ENCODE peak calls at places on chromosomes 7 and 10, in five cellular contexts. G is OCI-LY7; R is heart left ventricle; W is CD4-positive, CD25-positive, alpha-beta regulatory T cell; M is psoas muscle. K is an unnamed sample.

GRCh38 chr10:10596256-10596655 is 421.4 kb upstream of the CELF2 start:
- DNase-seq in G (no peak), R (no peak), W (no peak), M (no peak), K (no peak)

GRCh38 chr10:72038458-72039001 is 49.8 kb downstream of the SPOCK2 start:
- DNase-seq in G (no peak), R (no peak), W (no peak), M (no peak), K (no peak)

GRCh38 chr10:93149761-93150160 is 76.1 kb downstream of the CYP26A1 start:
- DNase-seq in G (no peak), R (no peak), W (no peak), M (no peak), K (no peak)

GRCh38 chr10:45008524-45009161 is 7.9 kb downstream of the ZNF22 start:
- DNase-seq in G (peak), R (no peak), W (peak), M (no peak), K (no peak)

GRCh38 chr10:101080933-101081546 is 19.3 kb downstream of the KAZALD1 start:
- DNase-seq in G (no peak), R (no peak), W (no peak), M (no peak), K (no peak)

GRCh38 chr7:19575909-19576557 is 132.8 kb downstream of the POLR1F start:
- DNase-seq in G (no peak), R (no peak), W (no peak), M (no peak), K (no peak)

GRCh38 chr7:113710310-113711106 is 208.3 kb downstream of the PPP1R3A start:
- DNase-seq in G (peak), R (no peak), W (peak), M (no peak), K (no peak)

GRCh38 chr7:904847-905246 is 28.5 kb downstream of the GET4 start:
- DNase-seq in G (no peak), R (no peak), W (no peak), M (no peak), K (no peak)

GRCh38 chr10:43228783-43229207 is 38.1 kb downstream of the RASGEF1A start:
- DNase-seq in G (no peak), R (no peak), W (no peak), M (peak), K (no peak)

GRCh38 chr10:70295321-70295720 is 11.5 kb upstream of the NPFFR1 start:
- DNase-seq in G (no peak), R (no peak), W (no peak), M (no peak), K (no peak)

GRCh38 chr7:28768577-28769147 is 189.5 kb downstream of the TRIL start:
- DNase-seq in G (no peak), R (no peak), W (no peak), M (no peak), K (no peak)

GRCh38 chr7:116786791-116787443 is 75.5 kb upstream of the CAPZA2 start:
- DNase-seq in G (peak), R (no peak), W (no peak), M (no peak), K (no peak)

GRCh38 chr10:33862706-33863105 is 528.2 kb upstream of the NRP1 start:
- DNase-seq in G (no peak), R (no peak), W (no peak), M (no peak), K (no peak)

GRCh38 chr10:27513451-27514191 is 9.5 kb downstream of the RAB18 start:
- DNase-seq in G (no peak), R (no peak), W (no peak), M (no peak), K (no peak)

GRCh38 chr7:13198036-13198435 is 510.6 kb downstream of the ARL4A start:
- DNase-seq in G (no peak), R (no peak), W (no peak), M (no peak), K (no peak)

GRCh38 chr10:131267814-131268095 is 43.8 kb downstream of the TCERG1L start:
- DNase-seq in G (no peak), R (peak), W (no peak), M (no peak), K (no peak)

GRCh38 chr7:70856889-70857511 is 274.9 kb upstream of the GALNT17 start:
- DNase-seq in G (peak), R (peak), W (no peak), M (peak), K (peak)

GRCh38 chr10:6236349-6237188 is 33.8 kb downstream of the PFKFB3 start:
- DNase-seq in G (no peak), R (no peak), W (no peak), M (peak), K (no peak)

GRCh38 chr7:1114505-1114904 is 26.6 kb downstream of the GPER1 start:
- DNase-seq in G (no peak), R (no peak), W (no peak), M (peak), K (no peak)

GRCh38 chr10:44689368-44689767 is 221.8 kb upstream of the TMEM72 start:
- DNase-seq in G (no peak), R (no peak), W (no peak), M (no peak), K (no peak)

GRCh38 chr7:157793973-157794763 is 457.4 kb downstream of the DNAJB6 start:
- DNase-seq in G (no peak), R (no peak), W (no peak), M (peak), K (no peak)

GRCh38 chr10:59804220-59804619 is 51.0 kb upstream of the MRLN start:
- DNase-seq in G (no peak), R (no peak), W (no peak), M (no peak), K (no peak)

GRCh38 chr10:44801383-44802327 is 109.5 kb upstream of the TMEM72 start:
- DNase-seq in G (no peak), R (peak), W (no peak), M (peak), K (peak)

GRCh38 chr7:92888-93672 is 99.3 kb upstream of the FAM20C start:
- DNase-seq in G (no peak), R (no peak), W (no peak), M (no peak), K (no peak)

GRCh38 chr10:110067960-110068770 is 60.4 kb downstream of the ADD3 start:
- DNase-seq in G (peak), R (no peak), W (peak), M (no peak), K (no peak)

GRCh38 chr7:84291756-84292155 is 97.2 kb upstream of the SEMA3A start:
- DNase-seq in G (no peak), R (no peak), W (no peak), M (no peak), K (no peak)

GRCh38 chr7:952548-953441 is 1.7 kb downstream of the ADAP1 start:
- DNase-seq in G (no peak), R (no peak), W (no peak), M (peak), K (no peak)

GRCh38 chr10:27844223-27844622 is 98.6 kb upstream of the MKX start:
- DNase-seq in G (no peak), R (no peak), W (no peak), M (no peak), K (no peak)

GRCh38 chr7:158260567-158261361 is 326.9 kb downstream of the PTPRN2 start:
- DNase-seq in G (no peak), R (no peak), W (no peak), M (no peak), K (no peak)

GRCh38 chr10:114315566-114316420 is 76.7 kb downstream of the VWA2 start:
- DNase-seq in G (no peak), R (no peak), W (no peak), M (no peak), K (no peak)

GRCh38 chr7:30476401-30477145 is 2.0 kb downstream of the NOD1 start:
- DNase-seq in G (no peak), R (no peak), W (no peak), M (no peak), K (no peak)

GRCh38 chr10:34141032-34141431 is 674.1 kb downstream of the PARD3 start:
- DNase-seq in G (no peak), R (no peak), W (no peak), M (no peak), K (no peak)

GRCh38 chr7:99451936-99452335 is 13.2 kb downstream of the CPSF4 start:
- DNase-seq in G (no peak), R (peak), W (no peak), M (no peak), K (no peak)

GRCh38 chr7:139777304-139777890 is 401 bp downstream of the HIPK2 start:
- DNase-seq in G (peak), R (peak), W (peak), M (peak), K (no peak)

GRCh38 chr10:62707810-62708209 is 96.7 kb upstream of the ADO start:
- DNase-seq in G (no peak), R (no peak), W (no peak), M (no peak), K (no peak)

GRCh38 chr10:15630353-15630752 is 89.4 kb downstream of the ITGA8 start:
- DNase-seq in G (no peak), R (peak), W (no peak), M (no peak), K (no peak)
- H3K27ac ChIP-seq in G (no peak), R (no peak), W (no peak), M (no peak), K (no peak)

DNA sequence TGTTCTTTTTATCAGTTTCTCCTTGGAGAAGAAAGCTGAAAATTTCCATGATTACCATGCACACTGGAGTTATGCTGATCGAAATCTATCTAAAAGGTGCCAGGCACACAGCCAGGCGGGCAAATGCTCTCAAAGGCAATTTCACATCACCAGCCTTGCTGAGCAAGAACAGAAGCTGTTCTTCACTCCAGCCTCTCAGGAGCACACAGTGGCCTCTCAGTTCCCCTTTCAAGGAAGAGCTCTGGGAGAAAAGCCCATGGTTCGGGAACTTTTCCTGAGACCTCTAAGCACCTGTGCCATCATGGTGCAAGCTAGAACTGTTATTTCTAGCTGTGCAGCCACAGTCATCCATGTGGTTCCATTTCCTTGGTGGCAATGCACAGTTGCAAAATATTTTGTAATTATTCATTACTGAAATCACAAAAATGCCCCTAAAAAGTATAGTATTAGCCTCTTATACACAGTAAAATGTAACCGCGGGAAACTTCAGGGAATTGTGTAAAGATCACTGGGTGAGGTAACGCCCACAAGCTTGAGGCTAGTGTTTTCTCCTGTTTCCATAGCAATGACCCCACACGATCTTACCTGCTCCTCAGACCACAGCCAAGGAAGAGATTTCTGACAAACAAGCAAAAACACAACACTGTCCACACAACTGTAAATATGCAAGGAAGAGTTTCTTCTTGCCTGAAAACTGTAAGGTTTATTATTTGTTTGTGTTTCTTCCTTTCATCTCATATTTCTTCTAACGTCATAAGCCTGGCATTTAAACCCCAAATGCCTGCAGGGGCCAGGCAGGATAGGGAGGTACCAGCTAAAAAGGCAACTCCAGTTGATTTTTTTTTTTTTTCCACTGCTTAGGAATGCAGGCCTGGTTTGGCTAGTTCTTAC is 121.2 kb downstream of the FAM107B start:
- DNase-seq in G (peak), R (no peak), W (no peak), M (no peak), K (peak)
- H3K27ac ChIP-seq in G (peak), R (peak), W (no peak), M (no peak), K (no peak)

GRCh38 chr10:78301481-78301880 is 267.8 kb downstream of the RPS24 start:
- DNase-seq in G (no peak), R (no peak), W (no peak), M (no peak), K (no peak)

GRCh38 chr10:78304091-78305045 is 270.7 kb downstream of the RPS24 start:
- DNase-seq in G (no peak), R (no peak), W (no peak), M (no peak), K (no peak)

GRCh38 chr10:78302739-78302988 is 269.0 kb downstream of the RPS24 start:
- DNase-seq in G (no peak), R (no peak), W (no peak), M (no peak), K (no peak)

GRCh38 chr10:78301891-78302738 is 268.5 kb downstream of the RPS24 start:
- DNase-seq in G (peak), R (no peak), W (no peak), M (no peak), K (no peak)

DNA sequence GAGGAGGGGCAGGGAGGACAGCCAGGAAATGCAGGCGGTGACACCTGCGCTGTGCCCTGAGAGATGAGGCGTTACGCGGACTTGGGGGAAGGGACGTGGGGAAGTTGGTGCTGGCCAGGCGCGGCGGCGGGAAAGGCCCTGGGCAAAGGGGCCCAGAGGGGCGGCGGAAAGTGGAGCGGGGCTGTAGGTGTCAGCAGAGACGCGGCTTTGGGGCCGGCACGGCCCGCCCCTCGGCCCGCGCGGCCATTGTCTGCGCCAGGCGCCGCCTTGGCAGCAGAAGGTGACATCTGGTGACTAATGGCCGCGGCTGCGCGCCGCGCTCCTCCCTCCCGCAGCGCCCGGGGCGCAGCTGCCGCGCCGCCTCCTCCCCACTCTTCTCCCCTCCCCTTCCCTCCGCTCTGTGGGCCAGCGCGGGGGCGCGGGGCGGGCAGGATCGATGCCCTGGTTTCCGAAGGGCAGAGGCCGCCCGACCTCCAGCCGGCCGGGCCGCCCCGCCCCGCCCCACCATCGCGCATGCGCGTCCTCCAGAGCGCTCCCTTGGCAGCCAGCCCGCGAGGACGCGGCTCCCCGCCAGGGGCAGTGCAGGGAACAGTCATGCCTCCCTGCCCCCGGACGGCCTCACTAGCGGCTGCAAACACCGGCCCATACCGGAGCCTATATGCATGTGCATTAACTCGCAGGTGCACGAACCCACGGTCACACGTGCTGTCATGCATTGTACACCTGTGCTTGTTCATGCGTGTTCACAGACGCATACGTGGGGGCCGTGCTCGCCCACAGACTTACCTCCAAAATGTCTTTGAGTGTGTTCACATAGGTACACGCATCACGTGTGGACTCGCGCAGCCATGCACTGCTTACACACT is 269.6 kb downstream of the RPS24 start:
- DNase-seq in G (peak), R (peak), W (peak), M (peak), K (peak)
- H3K27ac ChIP-seq in G (peak), R (peak), W (peak), M (peak), K (peak)

GRCh38 chr10:74683621-74684114 is 142.7 kb upstream of the KAT6B start:
- DNase-seq in G (no peak), R (no peak), W (no peak), M (no peak), K (no peak)
- H3K27ac ChIP-seq in G (no peak), R (no peak), W (no peak), M (no peak), K (no peak)

DNA sequence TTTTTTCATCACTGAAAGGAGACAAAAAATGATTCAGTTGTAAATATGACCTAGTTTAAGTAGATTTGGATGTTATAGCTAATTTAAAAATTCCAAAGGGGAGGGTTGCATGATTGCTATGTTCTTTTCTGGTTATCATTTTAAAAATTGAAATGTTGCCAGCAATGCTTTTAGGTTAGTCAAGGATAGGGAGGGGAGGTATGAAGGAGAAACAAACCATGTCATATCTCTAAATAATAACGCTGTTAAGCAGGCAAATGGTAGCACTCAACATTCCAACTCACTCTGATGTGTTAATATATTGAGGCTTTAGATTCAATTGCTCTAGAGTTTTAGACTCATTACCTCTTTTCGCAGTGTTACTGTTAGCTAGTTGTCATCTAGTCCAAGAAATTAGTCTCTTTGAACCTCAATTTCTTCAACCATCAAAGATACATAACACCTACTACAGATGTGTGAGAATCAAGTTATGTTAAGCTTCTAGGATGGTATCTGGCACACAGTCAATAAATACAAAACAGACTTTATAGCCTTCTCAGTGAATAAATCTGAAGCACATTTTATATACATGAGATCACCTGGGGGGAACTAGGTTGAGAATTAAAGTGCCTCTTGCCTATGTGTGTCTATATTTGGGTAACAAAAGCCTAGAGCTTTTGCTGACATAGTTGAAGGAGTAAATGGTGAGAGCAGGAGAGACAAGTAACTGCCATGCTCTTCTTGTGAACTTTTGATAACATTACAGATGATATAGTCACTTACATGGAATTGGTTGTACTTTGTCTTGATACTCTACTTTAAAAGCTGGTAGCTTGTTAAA is 124.9 kb downstream of the CSTF2T start:
- DNase-seq in G (no peak), R (no peak), W (no peak), M (no peak), K (no peak)
- H3K27ac ChIP-seq in G (no peak), R (no peak), W (no peak), M (no peak), K (no peak)

DNA sequence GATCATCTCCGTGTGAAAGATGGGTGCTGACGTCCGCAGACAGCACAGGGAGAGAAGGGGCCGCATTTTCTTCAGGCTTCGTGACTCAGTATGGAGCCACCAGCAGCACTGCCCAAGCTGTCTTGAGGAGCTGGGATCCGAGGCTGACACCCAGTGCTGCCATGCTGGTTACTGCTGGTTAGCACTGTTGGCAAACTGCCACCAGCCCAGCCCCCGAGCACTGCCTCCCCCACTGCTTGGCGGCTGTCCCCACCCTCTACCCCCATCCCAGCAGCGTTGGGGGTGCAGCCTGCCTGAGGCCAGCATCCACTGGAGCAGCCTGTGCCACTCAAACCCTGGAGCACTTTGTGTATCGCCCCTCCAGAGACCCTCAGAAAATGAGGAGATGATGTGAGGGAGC is 35.8 kb upstream of the EN2 start:
- DNase-seq in G (no peak), R (no peak), W (no peak), M (no peak), K (no peak)
- H3K27ac ChIP-seq in G (no peak), R (no peak), W (no peak), M (no peak), K (no peak)

DNA sequence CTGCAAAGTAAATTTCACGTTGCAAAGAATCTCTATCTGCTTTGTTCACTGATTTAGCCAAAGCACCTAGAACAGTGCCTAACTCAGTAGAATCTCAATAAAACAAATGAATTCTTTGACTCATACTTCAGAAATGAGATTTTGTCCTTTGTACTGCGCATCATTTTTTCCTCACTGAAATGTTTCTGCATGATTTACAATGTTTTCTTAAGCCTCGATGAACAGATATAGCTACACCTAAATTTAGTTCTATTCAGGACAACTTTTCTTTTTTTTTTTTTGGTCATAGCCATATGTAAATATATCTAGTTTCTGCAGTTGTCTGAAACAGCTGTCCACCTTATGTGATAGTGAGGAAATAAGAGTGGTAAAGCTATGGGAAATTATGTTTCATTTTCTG is 15.3 kb downstream of the GNAT3 start:
- DNase-seq in G (no peak), R (no peak), W (no peak), M (no peak), K (no peak)
- H3K27ac ChIP-seq in G (no peak), R (no peak), W (no peak), M (no peak), K (no peak)

GRCh38 chr10:118035358-118036031 is 11.2 kb downstream of the RAB11FIP2 start:
- DNase-seq in G (no peak), R (no peak), W (no peak), M (no peak), K (no peak)
- H3K27ac ChIP-seq in G (no peak), R (no peak), W (peak), M (no peak), K (no peak)

K was measured in substantia nigra.